ENCODE peak calls at places on chromosomes 13 and 19, in seven cellular contexts. L is BE2C, G is heart right ventricle, J is right cardiac atrium, N is left ventricle myocardium inferior, F is IMR-90, V is spleen. E is an unnamed sample. For H3K4me1, the result is how much of the 10 kb centered on the place peaks cover.

GRCh38 chr13:45292176-45292575 is 48.8 kb downstream of the TPT1 start:
- DNase-seq in L (no peak), G (no peak), J (no peak), N (no peak), F (no peak), V (no peak), E (no peak)

GRCh38 chr19:42069619-42070293 is at the start of gene GRIK5:
- DNase-seq in L (peak), G (no peak), J (no peak), N (no peak), F (no peak), V (no peak), E (no peak)

GRCh38 chr19:10961073-10961762 is 388 bp downstream of the SMARCA4 start:
- DNase-seq in L (peak), G (peak), J (no peak), N (peak), F (no peak), V (no peak), E (peak)

GRCh38 chr13:59409651-59410200 is 754.0 kb downstream of the DIAPH3 start:
- DNase-seq in L (no peak), G (no peak), J (no peak), N (no peak), F (no peak), V (no peak), E (no peak)

GRCh38 chr13:106446011-106446410 is 89.5 kb downstream of the EFNB2 start:
- DNase-seq in L (no peak), G (no peak), J (no peak), N (no peak), F (peak), V (no peak), E (no peak)

GRCh38 chr19:14473073-14473790 is 1.9 kb downstream of the PTGER1 start:
- DNase-seq in L (no peak), G (no peak), J (peak), N (no peak), F (no peak), V (no peak), E (no peak)

GRCh38 chr13:46211116-46211515 is 612 bp upstream of the LRRC63 start:
- DNase-seq in L (no peak), G (no peak), J (no peak), N (no peak), F (no peak), V (no peak), E (peak)

GRCh38 chr13:109253316-109253715 is 533.1 kb downstream of the IRS2 start:
- DNase-seq in L (no peak), G (no peak), J (no peak), N (no peak), F (no peak), V (no peak), E (no peak)

GRCh38 chr13:37448072-37448471 is 150.5 kb downstream of the POSTN start:
- DNase-seq in L (no peak), G (no peak), J (no peak), N (no peak), F (peak), V (no peak), E (no peak)

GRCh38 chr19:51777570-51778460 is 16.8 kb downstream of the FPR2 start:
- DNase-seq in L (peak), G (peak), J (peak), N (peak), F (peak), V (peak), E (peak)

GRCh38 chr13:99287544-99287943 is 19.7 kb downstream of the GPR183 start:
- DNase-seq in L (no peak), G (no peak), J (peak), N (no peak), F (no peak), V (no peak), E (peak)

GRCh38 chr13:110305949-110306339 is 1.0 kb downstream of the COL4A1 start:
- DNase-seq in L (no peak), G (no peak), J (no peak), N (no peak), F (no peak), V (no peak), E (no peak)

GRCh38 chr13:27461940-27462584 is 11.7 kb upstream of the MTIF3 start:
- DNase-seq in L (no peak), G (no peak), J (no peak), N (peak), F (no peak), V (no peak), E (no peak)

GRCh38 chr13:44465318-44465717 is 91.7 kb downstream of the SERP2 start:
- DNase-seq in L (no peak), G (no peak), J (no peak), N (no peak), F (peak), V (no peak), E (no peak)

GRCh38 chr13:51542358-51542972 is 41.8 kb upstream of the WDFY2 start:
- DNase-seq in L (peak), G (no peak), J (peak), N (no peak), F (peak), V (no peak), E (no peak)

GRCh38 chr13:109790951-109791605 is 4.7 kb upstream of the IRS2 start:
- DNase-seq in L (peak), G (peak), J (peak), N (no peak), F (peak), V (no peak), E (peak)

GRCh38 chr19:18460313-18460712 is 22.4 kb upstream of the ISYNA1 start:
- DNase-seq in L (peak), G (peak), J (peak), N (peak), F (peak), V (peak), E (peak)
- H3K4me1 ChIP-seq in L (under half), G (half or more), J (under half), N (half or more), F (under half), V (under half), E (under half)

GRCh38 chr13:112930192-112930591 is 38.8 kb upstream of the MCF2L start:
- DNase-seq in L (no peak), G (no peak), J (no peak), N (no peak), F (no peak), V (no peak), E (no peak)

GRCh38 chr13:112928020-112928931 is 40.7 kb upstream of the MCF2L start:
- DNase-seq in L (peak), G (no peak), J (no peak), N (no peak), F (no peak), V (no peak), E (no peak)

GRCh38 chr13:112931028-112931934 is 37.7 kb upstream of the MCF2L start:
- DNase-seq in L (peak), G (no peak), J (peak), N (no peak), F (peak), V (no peak), E (no peak)

GRCh38 chr13:112928958-112929777 is 39.8 kb upstream of the MCF2L start:
- DNase-seq in L (peak), G (peak), J (peak), N (no peak), F (peak), V (no peak), E (no peak)

DNA sequence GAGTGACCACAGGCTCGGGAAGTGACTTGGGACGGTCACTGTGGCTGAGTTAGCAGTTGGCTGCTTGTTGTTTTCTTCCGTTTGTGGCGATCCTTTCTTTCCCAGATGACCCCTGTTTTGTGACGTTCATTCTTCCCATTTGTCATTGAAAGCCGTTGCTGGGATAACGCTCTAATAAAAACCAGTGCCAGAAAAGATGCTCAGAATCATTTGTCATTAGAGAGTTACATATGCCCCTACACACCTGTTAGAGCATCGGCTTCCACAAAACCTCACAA is 39.3 kb upstream of the MCF2L start:
- DNase-seq in L (no peak), G (no peak), J (no peak), N (no peak), F (no peak), V (no peak), E (no peak)
- H3K4me1 ChIP-seq in L (under half), G (under half), J (under half), N (under half), F (under half), V (under half), E (under half)

GRCh38 chr19:2421581-2422306 is 5.6 kb downstream of the TIMM13 start:
- DNase-seq in L (peak), G (no peak), J (no peak), N (no peak), F (no peak), V (no peak), E (no peak)
- H3K4me1 ChIP-seq in L (under half), G (under half), J (under half), N (under half), F (under half), V (under half), E (under half)

GRCh38 chr19:37957176-37957575 is 50.2 kb downstream of the SIPA1L3 start:
- DNase-seq in L (no peak), G (no peak), J (no peak), N (no peak), F (no peak), V (no peak), E (no peak)
- H3K4me1 ChIP-seq in L (under half), G (under half), J (under half), N (under half), F (under half), V (under half), E (under half)

DNA sequence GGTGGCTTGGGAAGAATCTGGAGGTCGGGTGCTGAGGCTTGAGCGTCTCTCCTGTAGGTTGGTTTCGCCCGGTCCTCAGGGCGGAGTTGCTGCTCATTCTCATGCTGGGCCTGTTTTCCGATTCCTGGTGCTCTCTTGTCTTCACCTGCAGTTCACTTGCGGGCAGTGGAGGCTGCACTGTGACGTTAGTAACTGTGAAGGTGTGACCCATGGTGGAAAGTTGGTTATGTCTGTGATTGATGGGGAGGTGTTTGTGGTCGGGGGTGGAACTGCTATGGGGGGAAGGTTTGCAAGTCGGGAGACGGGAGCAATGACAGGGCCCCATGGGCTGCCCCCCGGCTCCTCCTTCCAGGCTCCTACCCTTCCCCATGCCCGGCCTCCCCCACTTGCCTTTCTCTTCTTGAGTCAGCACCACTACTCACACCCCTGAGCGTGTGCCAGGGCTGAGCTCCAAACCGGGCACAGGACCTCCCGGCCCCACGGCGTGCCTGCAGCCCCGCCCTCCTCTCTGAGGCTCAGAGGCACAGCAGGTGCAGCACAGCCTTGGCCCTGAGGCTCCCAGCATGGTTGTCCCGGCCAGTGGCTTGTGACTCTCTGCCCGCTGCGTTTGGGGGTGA is 79.1 kb downstream of the ATP11A start:
- DNase-seq in L (no peak), G (peak), J (peak), N (peak), F (no peak), V (no peak), E (no peak)
- H3K4me1 ChIP-seq in L (under half), G (under half), J (under half), N (half or more), F (under half), V (under half), E (under half)

DNA sequence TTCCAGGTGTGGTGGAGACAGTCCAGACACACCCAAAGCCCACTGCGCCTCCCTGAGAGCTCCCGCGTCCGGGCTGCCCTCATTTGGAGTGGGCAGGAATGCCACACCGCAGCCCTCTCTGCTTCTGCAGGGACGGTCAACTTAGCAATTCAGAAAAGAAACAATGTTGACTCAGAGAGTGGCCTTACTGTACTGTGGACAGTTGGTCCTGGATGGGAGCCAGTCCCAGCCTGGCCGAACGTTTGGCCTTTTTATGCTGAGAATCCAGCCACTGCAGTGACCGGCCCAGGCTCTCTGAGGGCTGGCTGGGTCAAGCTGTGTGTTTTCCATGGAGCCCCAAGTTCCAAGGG is 7.2 kb downstream of the GAS6 start:
- DNase-seq in L (no peak), G (peak), J (peak), N (no peak), F (peak), V (no peak), E (peak)
- H3K4me1 ChIP-seq in L (under half), G (half or more), J (under half), N (half or more), F (half or more), V (under half), E (half or more)

DNA sequence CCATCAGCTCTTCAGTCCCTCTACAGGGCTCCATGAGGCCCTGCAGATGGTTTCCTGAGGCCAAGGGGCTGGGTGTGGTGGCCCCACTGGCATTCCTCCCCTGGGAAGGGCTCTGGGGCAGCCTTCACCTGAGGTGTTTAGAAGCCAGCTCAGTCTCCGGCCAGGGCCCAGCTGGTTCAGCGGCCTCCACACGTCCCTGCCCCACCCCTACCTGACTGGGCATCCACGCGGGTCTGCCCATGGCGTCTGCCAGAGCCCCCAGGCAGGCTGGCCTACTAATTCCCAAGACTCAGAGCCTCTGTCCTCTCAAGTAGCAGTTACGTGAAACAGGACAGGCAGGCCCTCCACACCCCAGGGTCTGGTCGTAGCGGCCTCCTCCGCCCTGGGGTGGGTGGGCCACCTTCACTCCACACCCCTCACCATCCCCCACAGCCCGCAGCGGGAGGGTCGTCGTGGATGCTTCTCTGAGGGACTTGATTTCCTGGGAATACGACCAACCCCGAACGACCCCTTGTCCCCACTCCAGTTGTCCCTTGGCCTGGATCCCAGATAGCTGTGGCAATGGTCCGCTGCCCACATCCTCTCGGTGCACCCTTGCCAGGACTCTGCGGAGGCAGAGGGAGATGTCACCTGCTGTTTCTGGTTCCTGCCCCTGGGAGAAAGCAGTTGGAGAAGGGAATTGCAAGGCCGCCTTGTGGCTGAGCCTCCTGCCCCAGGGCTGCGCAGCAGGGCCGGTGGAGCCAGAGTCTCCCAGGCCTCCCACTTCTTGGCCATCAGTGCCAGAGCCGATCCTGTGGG is 24.3 kb downstream of the CAPN12 start:
- DNase-seq in L (no peak), G (no peak), J (peak), N (no peak), F (no peak), V (no peak), E (no peak)
- H3K4me1 ChIP-seq in L (under half), G (half or more), J (under half), N (half or more), F (under half), V (half or more), E (under half)

E was measured in testis.